ENCODE peak calls at places on chromosomes 2 and 18, in six cellular contexts. G is spleen, X is Calu3, D is progenitor cell of endocrine pancreas, F is heart left ventricle, J is thoracic aorta. U is an unnamed sample.

GRCh38 chr18:78738076-78738690 is 241.4 kb upstream of the SALL3 start:
- DNase-seq in G (peak), X (no peak), D (no peak), F (no peak), J (no peak), U (no peak)

GRCh38 chr18:61154866-61155265 is 178.4 kb upstream of the CDH20 start:
- DNase-seq in G (no peak), X (no peak), D (no peak), F (no peak), J (no peak), U (no peak)

GRCh38 chr18:74278058-74278457 is 13.7 kb downstream of the CYB5A start:
- DNase-seq in G (no peak), X (no peak), D (no peak), F (no peak), J (no peak), U (no peak)

GRCh38 chr2:232897386-232897970 is 27.4 kb downstream of the SNORC start:
- DNase-seq in G (no peak), X (no peak), D (no peak), F (no peak), J (no peak), U (no peak)

GRCh38 chr2:137964066-137964858 is at the start of gene HNMT:
- DNase-seq in G (no peak), X (peak), D (peak), F (peak), J (no peak), U (peak)

GRCh38 chr2:75525434-75526308 is 35.1 kb downstream of the EVA1A start:
- DNase-seq in G (no peak), X (no peak), D (no peak), F (no peak), J (no peak), U (no peak)

GRCh38 chr2:17355608-17356329 is 162.5 kb downstream of the RAD51AP2 start:
- DNase-seq in G (no peak), X (no peak), D (no peak), F (no peak), J (no peak), U (no peak)

GRCh38 chr18:73983496-73983895 is 164.1 kb downstream of the FBXO15 start:
- DNase-seq in G (no peak), X (no peak), D (no peak), F (no peak), J (no peak), U (no peak)

GRCh38 chr2:161370981-161371380 is 45.1 kb upstream of the TBR1 start:
- DNase-seq in G (no peak), X (no peak), D (no peak), F (no peak), J (no peak), U (no peak)

GRCh38 chr18:12076424-12077140 is 17.1 kb upstream of the ANKRD62 start:
- DNase-seq in G (peak), X (peak), D (no peak), F (no peak), J (no peak), U (no peak)

GRCh38 chr2:231926761-231927565 is 767 bp upstream of the NPPC start:
- DNase-seq in G (peak), X (peak), D (no peak), F (no peak), J (no peak), U (no peak)

GRCh38 chr18:58578835-58579560 is 49.9 kb downstream of the ALPK2 start:
- DNase-seq in G (no peak), X (no peak), D (no peak), F (no peak), J (no peak), U (peak)

GRCh38 chr2:108534577-108535379 is 508 bp downstream of the LIMS1 start:
- DNase-seq in G (peak), X (peak), D (peak), F (peak), J (no peak), U (peak)

GRCh38 chr2:130327703-130328527 is 14.8 kb upstream of the IMP4 start:
- DNase-seq in G (no peak), X (no peak), D (peak), F (no peak), J (no peak), U (no peak)

GRCh38 chr2:201118121-201118956 is 2.4 kb downstream of the CFLAR start:
- DNase-seq in G (peak), X (peak), D (peak), F (peak), J (peak), U (no peak)

GRCh38 chr18:69626643-69627242 is 226.1 kb downstream of the DOK6 start:
- DNase-seq in G (no peak), X (no peak), D (no peak), F (no peak), J (no peak), U (no peak)

U was measured in SK-N-DZ.